ENCODE peak calls at places on chromosomes 2 and 18, in six cellular contexts. N, H, J, R, K and D are unnamed samples.

GRCh38 chr2:207983654-207984053 is 41.7 kb downstream of the PLEKHM3 start:
- DNase-seq in J (no peak), R (no peak), N (no peak), H (no peak), K (no peak), D (no peak)

GRCh38 chr2:32572737-32573136 is 55.1 kb upstream of the TTC27 start:
- DNase-seq in R (no peak), H (no peak), J (no peak), K (no peak), N (no peak), D (no peak)

GRCh38 chr2:54081574-54081973 is 33.8 kb upstream of the ACYP2 start:
- DNase-seq in R (no peak), J (peak; percentile 48), K (no peak), N (no peak), H (no peak), D (no peak)

GRCh38 chr2:233928594-233929351 is 11.6 kb downstream of the TRPM8 start:
- DNase-seq in R (peak; percentile 24), H (no peak), J (peak; percentile 54), N (no peak), K (no peak), D (peak; percentile 43)

GRCh38 chr2:2848621-2849443 is 517.8 kb upstream of the MYT1L start:
- DNase-seq in J (no peak), K (no peak), H (no peak), N (no peak), R (no peak), D (no peak)

GRCh38 chr2:108925735-108926134 is 63.3 kb downstream of the EDAR start:
- DNase-seq in R (no peak), K (no peak), H (no peak), J (peak; percentile 15), N (no peak), D (no peak)

GRCh38 chr2:147916723-147917122 is 71.9 kb downstream of the ACVR2A start:
- DNase-seq in H (no peak), J (no peak), K (no peak), N (no peak), R (no peak), D (no peak)

GRCh38 chr2:75130171-75130570 is 69.1 kb downstream of the TACR1 start:
- DNase-seq in N (no peak), J (peak; percentile 30), K (no peak), R (no peak), H (no peak), D (no peak)

GRCh38 chr2:48259811-48260210 is 270.1 kb upstream of the STON1 start:
- DNase-seq in K (no peak), N (no peak), R (no peak), J (no peak), H (no peak), D (no peak)

GRCh38 chr2:175567435-175568061 is 386.0 kb upstream of the ATP5MC3 start:
- DNase-seq in R (no peak), N (no peak), H (no peak), K (no peak), J (no peak), D (no peak)

GRCh38 chr2:989766-990467 is 39.3 kb downstream of the SNTG2 start:
- DNase-seq in R (no peak), K (no peak), J (no peak), H (no peak), N (no peak), D (no peak)

GRCh38 chr2:233466991-233467603 is 99.5 kb downstream of the USP40 start:
- DNase-seq in N (no peak), H (no peak), J (no peak), K (peak; percentile 47), R (no peak), D (no peak)

GRCh38 chr18:29226201-29226600 is 1049.3 kb upstream of the CDH2 start:
- DNase-seq in N (no peak), J (peak; percentile 19), H (no peak), R (no peak), K (no peak), D (no peak)

GRCh38 chr2:216572582-216573578 is 60.3 kb upstream of the IGFBP2 start:
- DNase-seq in K (no peak), N (peak; percentile 63), H (no peak), J (no peak), R (peak; percentile 67), D (no peak)

GRCh38 chr2:60365556-60365955 is 187.9 kb downstream of the BCL11A start:
- DNase-seq in J (no peak), R (no peak), N (no peak), K (no peak), H (no peak), D (no peak)

GRCh38 chr2:160576054-160576499 is 82.5 kb upstream of the RBMS1 start:
- DNase-seq in J (no peak), R (no peak), K (no peak), H (no peak), N (no peak), D (no peak)

DNA sequence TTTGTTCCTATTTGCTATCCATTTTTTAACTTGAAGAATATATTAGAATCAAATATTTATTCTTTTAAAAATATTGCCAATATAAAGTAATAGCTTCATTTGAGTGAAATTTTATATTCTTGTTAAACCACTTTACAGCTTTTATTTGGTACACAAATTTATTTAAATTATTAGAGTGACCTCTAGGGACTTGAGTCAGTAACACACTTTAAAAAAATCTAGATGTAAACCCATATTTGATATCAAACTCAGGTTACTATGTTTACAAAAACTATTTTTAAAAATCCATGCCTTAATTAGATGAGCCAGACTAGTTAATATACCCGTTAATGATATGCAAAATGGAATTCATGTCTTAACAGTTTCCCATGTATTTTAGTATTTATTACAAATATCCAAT is 134.6 kb downstream of the MAP4K4 start:
- DNase-seq in R (no peak), J (no peak), K (no peak), H (no peak), N (no peak), D (no peak)
- TF ChIP-seq CTCF in R (peak; percentile 42), J (peak; percentile 24), K (peak; percentile 58), H (peak; percentile 28), N (peak; percentile 42), D (peak; percentile 66)

GRCh38 chr2:120410487-120410886 is 64.6 kb downstream of the INHBB start:
- DNase-seq in K (no peak), H (no peak), N (no peak), J (no peak), R (no peak), D (no peak)
- TF ChIP-seq CTCF in K (no peak), H (no peak), N (no peak), J (no peak), R (no peak), D (no peak)

GRCh38 chr18:12990977-12991838 is at the start of gene CEP192:
- DNase-seq in H (no peak), J (peak; percentile 98), N (peak; percentile 97), K (peak; percentile 97), R (peak; percentile 98), D (peak; percentile 96)
- TF ChIP-seq CTCF in H (no peak), J (no peak), N (no peak), K (no peak), R (no peak), D (no peak)

DNA sequence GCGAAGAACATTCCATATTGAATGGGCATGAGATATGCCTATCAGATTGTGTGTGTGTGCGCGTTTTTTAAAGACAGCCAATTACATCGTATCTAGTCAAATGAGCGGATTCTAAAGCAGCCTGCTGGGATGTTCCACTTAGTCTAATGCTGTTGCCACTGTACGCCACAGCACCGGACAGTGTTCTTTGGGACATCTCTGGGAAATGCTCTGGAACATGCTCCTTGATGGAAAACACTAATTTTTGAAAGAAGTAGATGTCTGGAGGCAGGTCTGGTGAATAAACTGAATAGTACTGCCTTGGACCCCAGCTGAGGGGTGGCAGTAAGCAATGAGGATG is 3.6 kb upstream of the TMEM150A start:
- DNase-seq in K (no peak), J (no peak), H (no peak), R (no peak), N (no peak), D (no peak)
- TF ChIP-seq CTCF in K (no peak), J (no peak), H (no peak), R (no peak), N (no peak), D (no peak)

GRCh38 chr2:24123212-24124002 is at the start of the genes FAM228B and PFN4:
- DNase-seq in J (peak; percentile 77), H (peak; percentile 67), K (peak; percentile 86), N (peak; percentile 92), R (peak; percentile 90), D (peak; percentile 71)
- TF ChIP-seq CTCF in J (no peak), H (no peak), K (peak; percentile 21), N (no peak), R (no peak), D (no peak)

DNA sequence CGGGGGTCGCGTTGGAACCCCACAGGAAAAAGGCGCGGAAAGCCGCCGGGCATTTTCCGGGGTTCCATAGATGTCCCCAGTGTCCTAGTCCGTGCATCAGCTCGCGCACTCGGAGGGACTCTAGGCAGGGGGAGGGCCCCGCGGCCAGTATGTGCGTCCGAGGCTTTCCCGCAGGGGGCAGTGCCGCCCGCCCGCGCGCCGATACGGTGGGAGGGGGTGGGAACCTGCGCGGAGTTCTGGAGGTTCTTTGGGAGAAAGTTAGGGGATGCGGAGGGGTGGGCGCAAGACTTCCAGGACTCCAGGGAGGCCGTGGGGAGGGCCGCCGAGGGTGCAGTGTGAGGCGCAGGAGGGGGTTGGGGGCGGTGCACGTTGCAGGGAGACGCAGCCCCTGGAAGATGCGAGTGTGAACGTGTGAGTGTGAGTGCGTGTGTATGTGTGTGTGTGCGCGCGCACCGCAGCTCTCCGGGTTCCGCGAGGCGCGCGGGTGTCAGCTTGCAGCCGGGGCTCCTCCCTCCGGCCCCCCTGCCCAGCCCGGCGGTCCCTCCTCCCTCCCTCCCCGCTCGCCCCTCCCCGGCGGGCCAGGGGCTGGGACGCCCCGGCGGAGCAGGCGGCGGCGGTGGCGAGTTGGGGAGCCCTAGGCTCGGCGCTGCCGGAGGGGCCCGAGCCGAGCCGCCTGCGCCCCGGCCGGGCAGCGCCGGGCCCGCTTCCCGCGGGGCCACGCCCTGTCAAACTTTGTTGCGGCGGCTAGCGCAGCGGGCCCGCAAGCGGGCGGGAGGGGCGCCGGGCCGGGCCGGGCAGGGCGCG is at the start of gene TCF7L1:
- DNase-seq in N (peak; percentile 87), K (peak; percentile 52), H (peak; percentile 78), R (peak; percentile 68), J (peak; percentile 58), D (peak; percentile 92)
- TF ChIP-seq CTCF in N (peak; percentile 89), K (peak; percentile 67), H (peak; percentile 65), R (peak; percentile 62), J (peak; percentile 59), D (peak; percentile 91)

DNA sequence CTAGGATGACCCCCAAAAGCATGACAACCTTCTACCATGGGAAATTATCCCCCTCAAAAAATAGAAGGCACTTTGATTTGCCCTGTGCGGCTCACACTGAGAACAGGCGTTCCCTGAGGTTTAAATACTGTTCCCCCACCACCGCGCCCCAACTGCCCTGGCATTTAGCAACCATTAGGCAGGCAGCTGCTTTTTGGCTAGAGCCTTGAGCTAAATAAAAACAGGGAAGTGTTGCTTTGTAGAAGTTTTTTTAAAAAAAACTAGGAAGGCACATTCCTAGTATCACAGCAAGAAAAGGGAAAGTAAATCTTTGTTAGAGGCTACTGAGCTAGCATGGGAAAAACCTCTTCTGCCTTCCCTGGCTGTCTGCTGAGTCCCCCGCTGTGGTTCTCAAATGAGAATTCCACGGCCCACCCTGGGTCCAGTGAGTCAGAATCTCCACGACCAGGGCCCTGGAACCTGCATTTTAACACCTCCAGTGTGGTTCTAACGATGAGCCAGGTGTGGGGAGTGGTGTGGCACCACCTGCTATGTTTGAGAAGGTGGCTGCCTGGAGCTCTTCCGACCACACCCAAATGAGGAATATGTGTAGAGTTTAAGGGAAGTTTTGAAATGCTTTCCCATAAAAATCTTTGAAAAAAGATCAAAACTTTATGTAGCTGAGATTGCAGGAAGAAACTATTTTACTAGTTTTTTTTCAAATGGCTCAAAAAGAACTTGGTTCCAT is 66.4 kb downstream of the VIT start:
- DNase-seq in J (no peak), H (no peak), K (no peak), R (no peak), N (no peak), D (no peak)
- TF ChIP-seq CTCF in J (no peak), H (no peak), K (no peak), R (no peak), N (no peak), D (no peak)